ENCODE peak calls at places on chromosomes 16 and 17, in nine cellular contexts. P is fibroblast of the aortic adventitia, E is AG10803, R is suprapubic skin, L is thoracic aorta, T is AG04449, S is hepatocyte, D is RWPE1, N is WTC11. F is an unnamed sample.

GRCh38 chr17:77126519-77126918 is 14.2 kb upstream of the SEC14L1 start:
- DNase-seq in P (no peak), E (no peak), T (no peak), L (no peak), S (no peak), R (no peak), D (no peak), N (no peak), F (no peak)

GRCh38 chr16:66528294-66528693 is 21.6 kb downstream of the TK2 start:
- DNase-seq in E (no peak), S (no peak), P (no peak), N (no peak), L (no peak), T (no peak), D (no peak), R (no peak), F (no peak)

GRCh38 chr16:52574105-52574437 is 27.1 kb upstream of the TOX3 start:
- DNase-seq in P (no peak), T (no peak), L (no peak), N (no peak), R (no peak), E (no peak), S (no peak), D (no peak), F (no peak)

GRCh38 chr16:67801889-67802288 is 4.5 kb downstream of the RANBP10 start:
- DNase-seq in D (no peak), S (no peak), E (no peak), T (no peak), N (no peak), L (no peak), P (no peak), R (no peak), F (no peak)

GRCh38 chr17:82170412-82170961 is 42.2 kb downstream of the CCDC57 start:
- DNase-seq in T (no peak), P (no peak), D (no peak), E (no peak), L (no peak), R (no peak), S (no peak), N (no peak), F (no peak)

GRCh38 chr16:578870-579405 is 9.2 kb downstream of the PIGQ start:
- DNase-seq in N (peak; percentile 88), P (peak; percentile 72), S (peak; percentile 88), D (no peak), L (no peak), T (no peak), R (no peak), E (peak; percentile 76), F (peak; percentile 84)

GRCh38 chr17:1649844-1650409 is at the start of gene RILP:
- DNase-seq in R (peak; percentile 90), D (peak; percentile 64), P (peak; percentile 49), E (peak; percentile 25), T (no peak), L (no peak), S (peak; percentile 86), N (peak; percentile 57), F (peak; percentile 36)

GRCh38 chr17:67575325-67575724 is 142.4 kb upstream of the NOL11 start:
- DNase-seq in N (no peak), S (no peak), E (no peak), P (no peak), T (no peak), R (no peak), D (no peak), L (no peak), F (peak; percentile 33)

GRCh38 chr17:67431210-67432015 is 54.3 kb downstream of the PITPNC1 start:
- DNase-seq in R (no peak), D (peak; percentile 75), S (peak; percentile 31), T (no peak), E (peak; percentile 87), P (peak; percentile 90), L (no peak), N (no peak), F (no peak)

GRCh38 chr17:31834448-31834847 is 24.6 kb downstream of the COPRS start:
- DNase-seq in L (no peak), R (no peak), P (no peak), D (no peak), N (no peak), T (no peak), S (no peak), E (no peak), F (no peak)

GRCh38 chr16:363110-364090 is 6.9 kb downstream of the MRPL28 start:
- DNase-seq in T (no peak), R (peak; percentile 60), P (no peak), S (no peak), L (no peak), E (no peak), D (no peak), N (no peak), F (no peak)

GRCh38 chr17:57956311-57957119 is 1.3 kb upstream of the CUEDC1 start:
- DNase-seq in S (no peak), R (peak; percentile 35), E (no peak), T (no peak), L (no peak), P (no peak), D (no peak), N (no peak), F (no peak)

GRCh38 chr16:984736-985135 is 3.2 kb downstream of the SOX8 start:
- DNase-seq in L (no peak), T (no peak), D (no peak), S (no peak), N (no peak), R (no peak), E (no peak), P (no peak), F (no peak)

GRCh38 chr16:84124529-84125073 is 7.9 kb upstream of the MBTPS1 start:
- DNase-seq in S (no peak), N (no peak), R (no peak), E (no peak), D (no peak), L (no peak), T (no peak), P (no peak), F (no peak)

GRCh38 chr16:2152695-2153506 is 2.7 kb upstream of the TRAF7 start:
- DNase-seq in P (no peak), T (no peak), D (no peak), R (peak; percentile 69), L (no peak), N (no peak), S (peak; percentile 53), E (no peak), F (no peak)

GRCh38 chr16:1707193-1707790 is 1.3 kb downstream of the MAPK8IP3 start:
- DNase-seq in P (peak; percentile 48), L (no peak), N (peak; percentile 25), E (peak; percentile 44), R (no peak), S (peak; percentile 51), D (no peak), T (no peak), F (peak; percentile 12)

GRCh38 chr17:44134752-44135568 is 6.8 kb upstream of the HROB start:
- DNase-seq in D (no peak), E (no peak), T (no peak), L (no peak), N (no peak), P (no peak), S (no peak), R (no peak), F (no peak)

DNA sequence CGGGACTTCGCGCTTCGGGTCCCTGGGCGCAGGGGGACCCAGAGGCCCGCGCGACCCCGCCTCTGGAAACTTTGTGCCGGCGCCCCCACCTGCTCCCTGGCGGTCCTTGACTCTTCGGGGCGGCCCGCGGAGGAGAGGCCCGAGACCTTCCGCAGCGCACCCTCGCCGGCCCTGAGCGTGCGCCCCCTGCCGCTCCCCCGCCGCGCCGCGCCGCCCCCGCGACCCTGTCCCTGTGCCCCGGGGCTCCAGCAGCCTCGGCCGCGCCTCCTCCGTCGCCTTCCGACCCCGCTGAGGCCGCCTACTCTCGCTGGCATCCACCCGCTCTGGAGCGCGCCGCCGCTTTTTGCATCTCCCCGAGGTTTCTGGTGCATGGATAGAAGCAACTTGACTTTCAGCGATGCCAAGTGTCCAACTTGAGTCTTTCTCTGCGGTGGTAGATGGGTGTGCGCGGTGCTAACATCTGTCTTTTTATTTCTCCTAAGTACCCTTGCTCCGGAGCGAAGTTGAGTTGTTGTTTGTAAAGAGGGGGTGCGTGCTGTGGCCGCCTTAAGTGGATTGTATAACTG is 414 bp downstream of the DUSP14 start:
- DNase-seq in E (peak; percentile 56), D (no peak), P (peak; percentile 48), N (peak; percentile 74), S (peak; percentile 89), T (no peak), R (peak; percentile 87), L (no peak), F (peak; percentile 87)
- TF ChIP-seq CTCF in E (no peak), D (peak; percentile 27), P (no peak), N (no peak), S (peak; percentile 38), T (peak; percentile 5), R (no peak), L (no peak), F (peak; percentile 30)

GRCh38 chr17:51640108-51640622 is 379.8 kb downstream of the UTP18 start:
- DNase-seq in S (no peak), N (peak; percentile 42), R (no peak), E (no peak), D (peak; percentile 59), T (no peak), P (no peak), L (no peak), F (no peak)
- TF ChIP-seq CTCF in S (peak; percentile 30), N (no peak), R (no peak), E (no peak), D (no peak), T (no peak), P (no peak), L (no peak), F (peak; percentile 40)

DNA sequence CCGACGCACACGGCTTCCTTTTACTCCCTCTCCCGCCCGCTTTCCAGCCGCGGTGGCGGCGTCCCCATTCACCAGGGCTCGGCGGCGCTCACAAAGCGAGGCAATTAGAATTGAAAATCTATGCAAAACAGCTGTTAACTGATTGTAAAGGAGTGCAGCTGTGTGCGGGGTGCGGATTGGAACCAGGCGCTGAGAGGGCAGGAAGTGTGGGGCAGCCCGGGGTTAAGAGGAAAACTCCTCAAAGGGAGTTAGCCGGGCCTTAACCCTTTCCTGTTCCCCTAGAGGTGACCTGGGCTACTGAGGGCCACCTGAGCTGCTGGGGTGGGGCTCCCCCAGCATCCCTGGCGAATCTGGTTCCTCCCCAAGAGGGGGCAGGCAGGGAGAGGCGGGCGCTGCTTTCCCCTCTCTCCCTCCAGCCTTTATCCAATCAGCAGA is 5.8 kb upstream of the GSE1 start:
- DNase-seq in T (no peak), P (no peak), R (no peak), D (no peak), N (peak; percentile 75), E (no peak), S (no peak), L (no peak), F (peak; percentile 47)
- TF ChIP-seq CTCF in T (no peak), P (no peak), R (no peak), D (no peak), N (no peak), E (peak; percentile 3), S (no peak), L (no peak), F (peak; percentile 16)

DNA sequence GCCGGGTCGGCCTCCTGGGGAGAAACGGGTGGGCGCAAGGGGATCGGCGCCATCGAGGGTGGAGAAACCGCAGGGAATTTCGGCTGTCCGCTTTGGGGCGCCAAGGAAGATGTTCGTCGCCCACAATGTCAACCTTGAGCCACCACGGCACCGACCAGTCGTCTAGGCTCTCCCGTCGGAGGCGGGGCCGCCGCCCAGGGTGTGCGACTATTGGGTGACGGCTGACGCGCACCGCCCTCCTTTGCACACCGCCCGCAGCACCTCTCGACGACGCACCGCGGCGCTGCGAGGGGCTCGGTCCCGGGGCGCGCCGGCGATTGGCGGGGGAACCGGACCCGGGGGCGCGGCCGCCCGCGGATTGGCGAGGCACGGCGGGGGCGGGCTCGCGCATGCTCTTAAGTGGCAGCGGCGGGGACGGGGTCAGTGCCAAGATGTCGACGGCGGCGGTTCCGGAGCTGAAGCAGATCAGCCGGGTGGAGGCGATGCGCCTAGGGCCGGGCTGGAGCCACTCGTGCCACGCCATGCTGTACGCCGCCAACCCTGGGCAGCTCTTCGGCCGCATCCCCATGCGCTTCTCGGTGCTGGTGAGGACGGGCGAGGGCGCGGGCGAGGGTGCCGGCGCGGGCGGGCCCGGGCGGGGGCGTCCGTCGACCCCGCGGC is at the start of gene NUDT16L1:
- DNase-seq in T (peak; percentile 17), P (peak; percentile 88), N (peak; percentile 96), L (peak; percentile 77), S (peak; percentile 98), D (peak; percentile 97), E (peak; percentile 92), R (peak; percentile 96), F (peak; percentile 96)
- TF ChIP-seq CTCF in T (peak; percentile 55), P (peak; percentile 10), N (no peak), L (peak; percentile 24), S (peak; percentile 21), D (no peak), E (no peak), R (no peak), F (no peak)

F was measured in nephron progenitor cell.